ENCODE peak calls at places on chromosomes 1 and 21, in eight cellular contexts. T is anterior cingulate cortex; W is activated CD4-positive, alpha-beta T cell treated with anti-CD3 and anti-CD28 coated beads, Interleukin-2, amount 10 ng/mL, durations not matched to agents 7 days and 5 days; J is cardiac muscle cell; F is frontal cortex; D is neural progenitor cell; O is AG04449; N is endothelial cell. R is an unnamed sample.

GRCh38 chr1:229141271-229141670 is 129.6 kb upstream of the RAB4A start:
- DNase-seq in T (no peak), W (no peak), J (no peak), F (no peak), D (no peak), O (no peak), N (no peak), R (no peak)

GRCh38 chr1:47437518-47438320 is at the start of gene FOXD2:
- DNase-seq in T (peak; percentile 45), W (peak; percentile 85), J (peak; percentile 84), F (peak; percentile 90), D (peak; percentile 93), O (no peak), N (peak; percentile 93), R (peak; percentile 88)

GRCh38 chr1:47853059-47853458 is 144.1 kb downstream of the TRABD2B start:
- DNase-seq in T (no peak), W (no peak), J (no peak), F (no peak), D (no peak), O (no peak), N (no peak), R (no peak)

GRCh38 chr1:21149862-21150432 is 26.8 kb downstream of the EIF4G3 start:
- DNase-seq in T (peak; percentile 28), W (no peak), J (peak; percentile 48), F (no peak), D (peak; percentile 22), O (peak; percentile 94), N (peak; percentile 11), R (no peak)

GRCh38 chr1:219442575-219442974 is 170.3 kb downstream of the ZC3H11B start:
- DNase-seq in T (no peak), W (no peak), J (no peak), F (no peak), D (no peak), O (no peak), N (no peak), R (no peak)

GRCh38 chr1:115456441-115456961 is 118.5 kb upstream of the NGF start:
- DNase-seq in T (no peak), W (no peak), J (no peak), F (no peak), D (no peak), O (no peak), N (no peak), R (no peak)

GRCh38 chr1:171115280-171115897 is 24.7 kb downstream of the FMO3 start:
- DNase-seq in T (no peak), W (no peak), J (no peak), F (no peak), D (no peak), O (no peak), N (no peak), R (no peak)

GRCh38 chr21:25639167-25639921 is at the start of gene JAM2:
- DNase-seq in T (peak; percentile 55), W (peak; percentile 26), J (peak; percentile 57), F (peak; percentile 63), D (peak; percentile 75), O (no peak), N (peak; percentile 41), R (peak; percentile 35)

GRCh38 chr1:54640863-54641836 is at the start of gene MROH7:
- DNase-seq in T (no peak), W (no peak), J (no peak), F (no peak), D (no peak), O (no peak), N (no peak), R (no peak)

GRCh38 chr1:53459321-53460175 is at the start of gene DMRTB1:
- DNase-seq in T (no peak), W (no peak), J (no peak), F (no peak), D (no peak), O (no peak), N (no peak), R (no peak)

GRCh38 chr1:87684786-87685185 is 356.1 kb downstream of the LMO4 start:
- DNase-seq in T (no peak), W (no peak), J (no peak), F (no peak), D (no peak), O (peak; percentile 10), N (no peak), R (peak; percentile 69)

GRCh38 chr1:23384312-23385058 is 14.8 kb upstream of the ZNF436 start:
- DNase-seq in T (no peak), W (no peak), J (no peak), F (no peak), D (no peak), O (peak; percentile 23), N (no peak), R (no peak)

GRCh38 chr1:204127597-204128242 is 24.1 kb downstream of the ETNK2 start:
- DNase-seq in T (peak; percentile 36), W (no peak), J (peak; percentile 85), F (peak; percentile 71), D (peak; percentile 88), O (peak; percentile 29), N (peak; percentile 75), R (peak; percentile 89)

GRCh38 chr1:228120351-228121091 is 11.4 kb upstream of the MRPL55 start:
- DNase-seq in T (no peak), W (no peak), J (no peak), F (no peak), D (no peak), O (no peak), N (no peak), R (no peak)

GRCh38 chr1:10530281-10530740 is 55.6 kb downstream of the PEX14 start:
- DNase-seq in T (no peak), W (no peak), J (peak; percentile 81), F (no peak), D (peak; percentile 85), O (no peak), N (peak; percentile 85), R (peak; percentile 83)

GRCh38 chr1:24745711-24746582 is 700 bp downstream of the CLIC4 start:
- DNase-seq in T (no peak), W (peak; percentile 31), J (peak; percentile 51), F (no peak), D (peak; percentile 63), O (no peak), N (peak; percentile 31), R (no peak)

GRCh38 chr1:203390298-203390697 is 39.4 kb upstream of the FMOD start:
- DNase-seq in T (no peak), W (no peak), J (no peak), F (no peak), D (no peak), O (no peak), N (no peak), R (no peak)

GRCh38 chr1:113786055-113786454 is 26.2 kb downstream of the RSBN1 start:
- DNase-seq in T (no peak), W (no peak), J (peak; percentile 3), F (no peak), D (no peak), O (no peak), N (no peak), R (no peak)

GRCh38 chr1:185441608-185442007 is 124.6 kb upstream of the IVNS1ABP start:
- DNase-seq in T (no peak), W (no peak), J (no peak), F (no peak), D (no peak), O (no peak), N (no peak), R (peak; percentile 35)

GRCh38 chr1:180261524-180262160 is 31.6 kb downstream of the LHX4 start:
- DNase-seq in T (no peak), W (no peak), J (no peak), F (no peak), D (no peak), O (no peak), N (no peak), R (no peak)

GRCh38 chr21:29436143-29436542 is 137.4 kb downstream of the BACH1 start:
- DNase-seq in T (no peak), W (peak; percentile 66), J (no peak), F (no peak), D (no peak), O (no peak), N (no peak), R (no peak)

GRCh38 chr1:7207875-7208646 is 422.8 kb downstream of the CAMTA1 start:
- DNase-seq in T (no peak), W (peak; percentile 40), J (peak; percentile 81), F (no peak), D (peak; percentile 82), O (no peak), N (peak; percentile 87), R (peak; percentile 13)

GRCh38 chr1:44587796-44588460 is 86.4 kb downstream of the TMEM53 start:
- DNase-seq in T (no peak), W (no peak), J (no peak), F (no peak), D (no peak), O (no peak), N (no peak), R (no peak)

GRCh38 chr1:91804546-91805023 is 81.4 kb downstream of the TGFBR3 start:
- DNase-seq in T (no peak), W (peak; percentile 90), J (no peak), F (no peak), D (no peak), O (no peak), N (no peak), R (no peak)

GRCh38 chr1:184493987-184494388 is 107.2 kb downstream of the C1orf21 start:
- DNase-seq in T (no peak), W (no peak), J (no peak), F (no peak), D (no peak), O (no peak), N (no peak), R (no peak)

GRCh38 chr21:26943916-26944315 is 23.0 kb downstream of the ADAMTS5 start:
- DNase-seq in T (no peak), W (no peak), J (no peak), F (no peak), D (no peak), O (no peak), N (no peak), R (no peak)

GRCh38 chr1:204018460-204018859 is 54.5 kb upstream of the SOX13 start:
- DNase-seq in T (no peak), W (no peak), J (no peak), F (no peak), D (no peak), O (no peak), N (no peak), R (peak; percentile 54)

GRCh38 chr1:51061231-51061943 is 40.6 kb upstream of the C1orf185 start:
- DNase-seq in T (no peak), W (no peak), J (no peak), F (no peak), D (no peak), O (no peak), N (no peak), R (no peak)

GRCh38 chr1:244052011-244052727 is 1.1 kb downstream of the ZBTB18 start:
- DNase-seq in T (no peak), W (no peak), J (no peak), F (no peak), D (peak; percentile 57), O (no peak), N (no peak), R (no peak)

GRCh38 chr1:44881011-44881632 is 38.1 kb upstream of the PTCH2 start:
- DNase-seq in T (peak; percentile 23), W (no peak), J (no peak), F (no peak), D (no peak), O (peak; percentile 59), N (no peak), R (peak; percentile 13)

GRCh38 chr1:106396023-106396422 is 660.5 kb upstream of the PRMT6 start:
- DNase-seq in T (no peak), W (no peak), J (no peak), F (no peak), D (no peak), O (no peak), N (no peak), R (no peak)

GRCh38 chr1:77039739-77040138 is 172.5 kb downstream of the ST6GALNAC5 start:
- DNase-seq in T (peak; percentile 3), W (no peak), J (no peak), F (no peak), D (no peak), O (peak; percentile 92), N (no peak), R (no peak)

R was measured in T47D.